ENCODE peak calls at places on chromosomes 7 and 10, in six cellular contexts. D is stimulated activated naive B cell treated with anti-CD40 and anti-IgM and Interleukin-4, amounts not matched to agents 10 μg/mL and 1 μg/mL and 100 μg/mL, for 72 hours; R is prostate gland; W is naive thymus-derived CD8-positive, alpha-beta T cell; E is Right ventricle myocardium superior; A is spleen. Y is an unnamed sample.

GRCh38 chr10:104123397-104123796 is 1.4 kb downstream of the SFR1 start:
- DNase-seq in D (no peak), R (no peak), W (no peak), E (no peak), A (no peak), Y (no peak)

GRCh38 chr7:84088669-84089278 is 105.8 kb downstream of the SEMA3A start:
- DNase-seq in D (no peak), R (no peak), W (no peak), E (no peak), A (no peak), Y (no peak)

GRCh38 chr7:144854839-144855424 is 19.1 kb upstream of the TPK1 start:
- DNase-seq in D (no peak), R (no peak), W (no peak), E (no peak), A (no peak), Y (no peak)

GRCh38 chr10:98055875-98056516 is 25.6 kb upstream of the CRTAC1 start:
- DNase-seq in D (peak; percentile 6), R (no peak), W (no peak), E (no peak), A (no peak), Y (no peak)

GRCh38 chr7:74178632-74179031 is 4.5 kb downstream of the EIF4H start:
- DNase-seq in D (no peak), R (no peak), W (no peak), E (no peak), A (no peak), Y (no peak)

GRCh38 chr10:119252051-119252465 is 44.7 kb downstream of the GRK5 start:
- DNase-seq in D (no peak), R (no peak), W (no peak), E (peak; percentile 65), A (peak; percentile 50), Y (no peak)

GRCh38 chr10:52314822-52315552 is 906 bp downstream of the DKK1 start:
- DNase-seq in D (peak; percentile 1), R (no peak), W (no peak), E (no peak), A (peak; percentile 81), Y (no peak)

GRCh38 chr10:98242823-98243222 is 25.2 kb downstream of the LOXL4 start:
- DNase-seq in D (no peak), R (no peak), W (no peak), E (no peak), A (no peak), Y (no peak)

GRCh38 chr10:829241-829640 is 102.3 kb downstream of the LARP4B start:
- DNase-seq in D (no peak), R (no peak), W (no peak), E (no peak), A (no peak), Y (no peak)

GRCh38 chr7:128725524-128725923 is 13.6 kb upstream of the CALU start:
- DNase-seq in D (no peak), R (no peak), W (no peak), E (no peak), A (no peak), Y (no peak)

GRCh38 chr7:1151653-1152425 is 8.2 kb downstream of the ZFAND2A start:
- DNase-seq in D (no peak), R (no peak), W (no peak), E (no peak), A (peak; percentile 67), Y (no peak)

GRCh38 chr10:43284341-43284910 is 17.6 kb upstream of the RASGEF1A start:
- DNase-seq in D (no peak), R (no peak), W (no peak), E (no peak), A (no peak), Y (no peak)

GRCh38 chr7:142556745-142557144 is 192.5 kb upstream of the PRSS1 start:
- DNase-seq in D (no peak), R (peak; percentile 42), W (no peak), E (peak; percentile 54), A (no peak), Y (no peak)

GRCh38 chr7:158419238-158419785 is 168.3 kb downstream of the PTPRN2 start:
- DNase-seq in D (no peak), R (no peak), W (no peak), E (no peak), A (no peak), Y (no peak)

GRCh38 chr10:102917314-102917961 is 656 bp upstream of the CNNM2 start:
- DNase-seq in D (peak; percentile 76), R (peak; percentile 82), W (peak; percentile 85), E (peak; percentile 90), A (peak; percentile 97), Y (peak; percentile 82)

GRCh38 chr7:18212308-18212707 is 184.7 kb upstream of the PRPS1L1 start:
- DNase-seq in D (no peak), R (no peak), W (no peak), E (no peak), A (no peak), Y (no peak)

GRCh38 chr10:74669210-74669609 is 157.2 kb upstream of the KAT6B start:
- DNase-seq in D (no peak), R (no peak), W (no peak), E (no peak), A (no peak), Y (no peak)